ENCODE peak calls at places on chromosome 14, in four cellular contexts. C is NCI-H2227 treated with DMSO at 0.1 percent for 48 hours; T is ascending aorta; G is activated T-cell treated with anti-CD3 and anti-CD28 coated beads, Interleukin-2, amount 50 U/mL, for 72 hours. D is an unnamed sample.

GRCh38 chr14:103628221-103628683 is 759 bp upstream of the KLC1 start:
- DNase-seq in C (no peak), G (peak; percentile 43), T (peak; percentile 90), D (peak; percentile 83)

GRCh38 chr14:53599221-53599945 is 357.2 kb downstream of the BMP4 start:
- DNase-seq in T (no peak), G (no peak), C (no peak), D (no peak)

GRCh38 chr14:24712909-24713308 is 78.9 kb upstream of the GZMB start:
- DNase-seq in G (no peak), T (no peak), C (peak; percentile 45), D (no peak)

GRCh38 chr14:32709072-32709471 is 229.6 kb upstream of the NPAS3 start:
- DNase-seq in G (no peak), T (peak; percentile 66), C (no peak), D (no peak)

GRCh38 chr14:69955855-69956567 is 76.8 kb downstream of the SMOC1 start:
- DNase-seq in T (no peak), C (no peak), G (no peak), D (no peak)

GRCh38 chr14:69614592-69614991 is 3.2 kb downstream of the SUSD6 start:
- DNase-seq in G (no peak), C (peak; percentile 22), T (peak; percentile 75), D (peak; percentile 28)

GRCh38 chr14:74488788-74489397 is 4.2 kb downstream of the NPC2 start:
- DNase-seq in C (no peak), G (no peak), T (no peak), D (no peak)

GRCh38 chr14:104294628-104294982 is 156.2 kb downstream of the KIF26A start:
- DNase-seq in T (no peak), C (no peak), G (no peak), D (no peak)

GRCh38 chr14:74947353-74948227 is 7.8 kb downstream of the PGF start:
- DNase-seq in T (peak; percentile 56), C (no peak), G (no peak), D (no peak)

GRCh38 chr14:34222867-34223266 is 239.2 kb downstream of the SPTSSA start:
- DNase-seq in G (no peak), T (no peak), C (peak; percentile 59), D (no peak)